ENCODE peak calls at places on chromosome 1, in seven cellular contexts. One of them, this sample, is unnamed.

GRCh38 chr1:99737016-99737415 is 29.4 kb downstream of the FRRS1 start:
- DNase-seq in mammary epithelial cell: peak; percentile 32
- DNase-seq in body of pancreas: no peak
- DNase-seq in right lobe of liver: no peak
- DNase-seq in Caco-2: peak; percentile 34
- DNase-seq in left ventricle myocardium inferior: no peak
- DNase-seq in endodermal cell: peak; percentile 75
- DNase-seq in this sample: no peak

GRCh38 chr1:194598098-194598497 is 1411.7 kb upstream of the B3GALT2 start:
- DNase-seq in mammary epithelial cell: no peak
- DNase-seq in body of pancreas: no peak
- DNase-seq in right lobe of liver: no peak
- DNase-seq in Caco-2: no peak
- DNase-seq in left ventricle myocardium inferior: no peak
- DNase-seq in endodermal cell: no peak
- DNase-seq in this sample: no peak

GRCh38 chr1:203901581-203901980 is 40.2 kb downstream of the SNRPE start:
- DNase-seq in mammary epithelial cell: no peak
- DNase-seq in body of pancreas: no peak
- DNase-seq in right lobe of liver: peak; percentile 62
- DNase-seq in Caco-2: no peak
- DNase-seq in left ventricle myocardium inferior: no peak
- DNase-seq in endodermal cell: no peak
- DNase-seq in this sample: no peak

GRCh38 chr1:204819495-204819894 is 51.2 kb upstream of the NFASC start:
- DNase-seq in mammary epithelial cell: peak; percentile 60
- DNase-seq in body of pancreas: no peak
- DNase-seq in right lobe of liver: no peak
- DNase-seq in Caco-2: no peak
- DNase-seq in left ventricle myocardium inferior: no peak
- DNase-seq in endodermal cell: no peak
- DNase-seq in this sample: no peak

GRCh38 chr1:163085041-163085903 is 16.1 kb downstream of the RGS4 start:
- DNase-seq in mammary epithelial cell: no peak
- DNase-seq in body of pancreas: no peak
- DNase-seq in right lobe of liver: no peak
- DNase-seq in Caco-2: no peak
- DNase-seq in left ventricle myocardium inferior: no peak
- DNase-seq in endodermal cell: no peak
- DNase-seq in this sample: no peak

GRCh38 chr1:219312967-219313366 is 139.3 kb downstream of the LYPLAL1 start:
- DNase-seq in mammary epithelial cell: no peak
- DNase-seq in body of pancreas: no peak
- DNase-seq in right lobe of liver: no peak
- DNase-seq in Caco-2: peak; percentile 17
- DNase-seq in left ventricle myocardium inferior: no peak
- DNase-seq in endodermal cell: no peak
- DNase-seq in this sample: no peak

GRCh38 chr1:242454262-242455051 is 70.0 kb downstream of the PLD5 start:
- DNase-seq in mammary epithelial cell: peak; percentile 48
- DNase-seq in body of pancreas: no peak
- DNase-seq in right lobe of liver: no peak
- DNase-seq in Caco-2: peak; percentile 26
- DNase-seq in left ventricle myocardium inferior: no peak
- DNase-seq in endodermal cell: no peak
- DNase-seq in this sample: no peak

GRCh38 chr1:48793863-48794262 is 17.2 kb upstream of the BEND5 start:
- DNase-seq in mammary epithelial cell: no peak
- DNase-seq in body of pancreas: no peak
- DNase-seq in right lobe of liver: no peak
- DNase-seq in Caco-2: no peak
- DNase-seq in left ventricle myocardium inferior: no peak
- DNase-seq in endodermal cell: no peak
- DNase-seq in this sample: no peak

GRCh38 chr1:31782766-31783410 is 18.7 kb upstream of the ADGRB2 start:
- DNase-seq in mammary epithelial cell: no peak
- DNase-seq in body of pancreas: no peak
- DNase-seq in right lobe of liver: no peak
- DNase-seq in Caco-2: no peak
- DNase-seq in left ventricle myocardium inferior: no peak
- DNase-seq in endodermal cell: peak; percentile 82
- DNase-seq in this sample: peak; percentile 67

GRCh38 chr1:25610822-25611630 is 5.6 kb upstream of the MAN1C1 start:
- DNase-seq in mammary epithelial cell: no peak
- DNase-seq in body of pancreas: no peak
- DNase-seq in right lobe of liver: no peak
- DNase-seq in Caco-2: no peak
- DNase-seq in left ventricle myocardium inferior: no peak
- DNase-seq in endodermal cell: no peak
- DNase-seq in this sample: no peak

GRCh38 chr1:154719586-154720327 is 111.8 kb upstream of the ADAR start:
- DNase-seq in mammary epithelial cell: no peak
- DNase-seq in body of pancreas: no peak
- DNase-seq in right lobe of liver: no peak
- DNase-seq in Caco-2: no peak
- DNase-seq in left ventricle myocardium inferior: no peak
- DNase-seq in endodermal cell: no peak
- DNase-seq in this sample: no peak

GRCh38 chr1:41666991-41667631 is 182.6 kb upstream of the EDN2 start:
- DNase-seq in mammary epithelial cell: peak; percentile 55
- DNase-seq in body of pancreas: peak; percentile 65
- DNase-seq in right lobe of liver: no peak
- DNase-seq in Caco-2: no peak
- DNase-seq in left ventricle myocardium inferior: no peak
- DNase-seq in endodermal cell: peak; percentile 76
- DNase-seq in this sample: no peak

GRCh38 chr1:4308826-4309225 is 345.6 kb upstream of the AJAP1 start:
- DNase-seq in mammary epithelial cell: no peak
- DNase-seq in body of pancreas: no peak
- DNase-seq in right lobe of liver: no peak
- DNase-seq in Caco-2: no peak
- DNase-seq in left ventricle myocardium inferior: no peak
- DNase-seq in endodermal cell: peak; percentile 28
- DNase-seq in this sample: no peak

GRCh38 chr1:4305526-4306301 is 348.7 kb upstream of the AJAP1 start:
- DNase-seq in mammary epithelial cell: no peak
- DNase-seq in body of pancreas: no peak
- DNase-seq in right lobe of liver: no peak
- DNase-seq in Caco-2: no peak
- DNase-seq in left ventricle myocardium inferior: no peak
- DNase-seq in endodermal cell: peak; percentile 13
- DNase-seq in this sample: no peak

GRCh38 chr1:4307468-4307845 is 347.0 kb upstream of the AJAP1 start:
- DNase-seq in mammary epithelial cell: no peak
- DNase-seq in body of pancreas: no peak
- DNase-seq in right lobe of liver: no peak
- DNase-seq in Caco-2: no peak
- DNase-seq in left ventricle myocardium inferior: no peak
- DNase-seq in endodermal cell: no peak
- DNase-seq in this sample: no peak

GRCh38 chr1:4307911-4308545 is 346.4 kb upstream of the AJAP1 start:
- DNase-seq in mammary epithelial cell: no peak
- DNase-seq in body of pancreas: no peak
- DNase-seq in right lobe of liver: no peak
- DNase-seq in Caco-2: no peak
- DNase-seq in left ventricle myocardium inferior: no peak
- DNase-seq in endodermal cell: peak; percentile 31
- DNase-seq in this sample: no peak

GRCh38 chr1:4306559-4307467 is 347.6 kb upstream of the AJAP1 start:
- DNase-seq in mammary epithelial cell: no peak
- DNase-seq in body of pancreas: no peak
- DNase-seq in right lobe of liver: no peak
- DNase-seq in Caco-2: no peak
- DNase-seq in left ventricle myocardium inferior: peak; percentile 26
- DNase-seq in endodermal cell: peak; percentile 24
- DNase-seq in this sample: no peak
- H3K9me3 ChIP-seq in mammary epithelial cell: peaks cover 27% of the 10 kb centered on the region
- H3K9me3 ChIP-seq in body of pancreas: no peaks in the 10 kb centered on the region
- H3K9me3 ChIP-seq in right lobe of liver: no peaks in the 10 kb centered on the region
- H3K9me3 ChIP-seq in Caco-2: no peaks in the 10 kb centered on the region
- H3K9me3 ChIP-seq in left ventricle myocardium inferior: no peaks in the 10 kb centered on the region
- H3K9me3 ChIP-seq in endodermal cell: peaks cover under 1% of the 10 kb centered on the region
- H3K9me3 ChIP-seq in this sample: peaks cover 2% of the 10 kb centered on the region

GRCh38 chr1:193216920-193217319 is 30.5 kb upstream of the B3GALT2 start:
- DNase-seq in mammary epithelial cell: no peak
- DNase-seq in body of pancreas: no peak
- DNase-seq in right lobe of liver: no peak
- DNase-seq in Caco-2: no peak
- DNase-seq in left ventricle myocardium inferior: peak; percentile 38
- DNase-seq in endodermal cell: peak; percentile 67
- DNase-seq in this sample: peak; percentile 59
- H3K36me3 ChIP-seq in mammary epithelial cell: peaks cover 6% of the 10 kb centered on the region
- H3K36me3 ChIP-seq in body of pancreas: no peaks in the 10 kb centered on the region
- H3K36me3 ChIP-seq in right lobe of liver: no peaks in the 10 kb centered on the region
- H3K36me3 ChIP-seq in Caco-2: no peaks in the 10 kb centered on the region
- H3K36me3 ChIP-seq in left ventricle myocardium inferior: peaks cover 22% of the 10 kb centered on the region
- H3K36me3 ChIP-seq in endodermal cell: peaks cover 63% of the 10 kb centered on the region
- H3K36me3 ChIP-seq in this sample: no peaks in the 10 kb centered on the region

DNA sequence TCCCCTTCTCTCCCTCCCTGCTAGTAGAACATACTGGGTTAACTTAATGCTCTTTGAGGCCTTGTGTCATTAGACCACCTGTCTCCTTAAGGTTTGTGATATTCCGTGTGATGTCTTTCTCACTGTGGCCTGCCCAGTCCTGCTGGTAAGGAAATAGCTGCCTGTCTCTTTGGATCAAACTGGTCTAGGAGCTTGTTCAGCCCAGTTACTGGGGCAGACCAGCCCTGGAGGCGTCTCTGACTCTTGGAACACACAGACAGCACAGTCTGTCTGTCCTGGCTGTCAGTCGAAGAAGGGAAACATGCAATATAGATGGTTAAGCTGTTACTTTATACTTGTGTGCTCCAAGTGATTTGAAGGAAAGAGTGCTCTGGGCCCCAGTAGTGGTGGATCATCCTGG is 20.4 kb downstream of the PBX1 start:
- DNase-seq in mammary epithelial cell: peak; percentile 32
- DNase-seq in body of pancreas: no peak
- DNase-seq in right lobe of liver: no peak
- DNase-seq in Caco-2: no peak
- DNase-seq in left ventricle myocardium inferior: no peak
- DNase-seq in endodermal cell: no peak
- DNase-seq in this sample: no peak
- H3K4me1 ChIP-seq in mammary epithelial cell: peaks cover 7% of the 10 kb centered on the region
- H3K4me1 ChIP-seq in body of pancreas: peaks cover 17% of the 10 kb centered on the region
- H3K4me1 ChIP-seq in right lobe of liver: no peaks in the 10 kb centered on the region
- H3K4me1 ChIP-seq in Caco-2: peaks cover 24% of the 10 kb centered on the region
- H3K4me1 ChIP-seq in left ventricle myocardium inferior: peaks cover 62% of the 10 kb centered on the region
- H3K4me1 ChIP-seq in endodermal cell: peaks cover 7% of the 10 kb centered on the region
- H3K4me1 ChIP-seq in this sample: no peaks in the 10 kb centered on the region

GRCh38 chr1:63713627-63714481 is 60.0 kb upstream of the ROR1 start:
- DNase-seq in mammary epithelial cell: peak; percentile 75
- DNase-seq in body of pancreas: no peak
- DNase-seq in right lobe of liver: no peak
- DNase-seq in Caco-2: no peak
- DNase-seq in left ventricle myocardium inferior: no peak
- DNase-seq in endodermal cell: peak; percentile 59
- DNase-seq in this sample: peak; percentile 70

GRCh38 chr1:63709267-63709828 is 64.5 kb upstream of the ROR1 start:
- DNase-seq in mammary epithelial cell: no peak
- DNase-seq in body of pancreas: no peak
- DNase-seq in right lobe of liver: no peak
- DNase-seq in Caco-2: no peak
- DNase-seq in left ventricle myocardium inferior: no peak
- DNase-seq in endodermal cell: no peak
- DNase-seq in this sample: no peak

GRCh38 chr1:63710306-63710705 is 63.5 kb upstream of the ROR1 start:
- DNase-seq in mammary epithelial cell: no peak
- DNase-seq in body of pancreas: no peak
- DNase-seq in right lobe of liver: no peak
- DNase-seq in Caco-2: peak; percentile 39
- DNase-seq in left ventricle myocardium inferior: no peak
- DNase-seq in endodermal cell: no peak
- DNase-seq in this sample: no peak

GRCh38 chr1:63713041-63713440 is 60.8 kb upstream of the ROR1 start:
- DNase-seq in mammary epithelial cell: no peak
- DNase-seq in body of pancreas: no peak
- DNase-seq in right lobe of liver: no peak
- DNase-seq in Caco-2: no peak
- DNase-seq in left ventricle myocardium inferior: no peak
- DNase-seq in endodermal cell: no peak
- DNase-seq in this sample: no peak

DNA sequence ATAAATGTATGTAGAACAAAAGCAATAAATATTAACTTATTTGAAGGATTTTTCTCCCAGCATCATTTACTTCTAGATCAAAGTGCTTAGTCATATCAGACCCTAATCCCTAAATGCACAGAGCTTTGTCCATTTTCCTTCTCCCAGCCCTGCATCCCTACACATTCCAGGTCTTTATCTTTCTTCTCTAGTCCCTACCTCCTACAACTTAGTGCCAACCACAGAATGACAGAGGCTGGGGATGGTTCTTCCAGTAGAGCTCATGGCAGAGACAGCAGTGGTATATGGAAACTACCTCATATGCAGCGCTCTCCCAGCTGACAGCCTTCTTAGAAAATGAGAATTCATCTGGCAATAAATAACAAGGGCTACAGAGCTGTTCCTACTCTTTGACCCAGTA is 63.0 kb upstream of the ROR1 start:
- DNase-seq in mammary epithelial cell: no peak
- DNase-seq in body of pancreas: no peak
- DNase-seq in right lobe of liver: no peak
- DNase-seq in Caco-2: peak; percentile 48
- DNase-seq in left ventricle myocardium inferior: no peak
- DNase-seq in endodermal cell: no peak
- DNase-seq in this sample: no peak
- H3K9me3 ChIP-seq in mammary epithelial cell: no peaks in the 10 kb centered on the region
- H3K9me3 ChIP-seq in body of pancreas: no peaks in the 10 kb centered on the region
- H3K9me3 ChIP-seq in right lobe of liver: no peaks in the 10 kb centered on the region
- H3K9me3 ChIP-seq in Caco-2: no peaks in the 10 kb centered on the region
- H3K9me3 ChIP-seq in left ventricle myocardium inferior: no peaks in the 10 kb centered on the region
- H3K9me3 ChIP-seq in endodermal cell: no peaks in the 10 kb centered on the region
- H3K9me3 ChIP-seq in this sample: no peaks in the 10 kb centered on the region

DNA sequence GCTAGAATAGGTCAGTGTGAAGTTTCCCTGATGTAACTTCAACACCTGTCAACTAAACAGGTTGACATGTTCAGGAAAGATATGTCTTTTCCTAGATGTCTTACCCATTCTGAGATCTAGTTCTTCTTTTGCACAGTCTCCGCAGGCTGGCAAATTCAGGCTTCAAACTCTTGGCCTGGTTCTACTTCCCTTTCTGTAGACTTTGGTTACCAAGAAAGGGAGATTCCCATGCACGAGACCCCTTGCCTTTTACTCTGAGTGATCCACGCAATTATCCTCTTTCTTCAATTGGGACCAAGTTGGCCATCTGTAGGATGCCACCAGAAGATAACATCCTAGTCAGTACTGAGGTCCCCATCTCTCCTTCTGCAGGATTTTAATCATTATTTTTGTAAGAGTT is 2.0 kb downstream of the CFAP45 start:
- DNase-seq in mammary epithelial cell: no peak
- DNase-seq in body of pancreas: no peak
- DNase-seq in right lobe of liver: no peak
- DNase-seq in Caco-2: no peak
- DNase-seq in left ventricle myocardium inferior: no peak
- DNase-seq in endodermal cell: no peak
- DNase-seq in this sample: no peak
- H3K36me3 ChIP-seq in mammary epithelial cell: no peaks in the 10 kb centered on the region
- H3K36me3 ChIP-seq in body of pancreas: no peaks in the 10 kb centered on the region
- H3K36me3 ChIP-seq in right lobe of liver: no peaks in the 10 kb centered on the region
- H3K36me3 ChIP-seq in Caco-2: no peaks in the 10 kb centered on the region
- H3K36me3 ChIP-seq in left ventricle myocardium inferior: no peaks in the 10 kb centered on the region
- H3K36me3 ChIP-seq in endodermal cell: no peaks in the 10 kb centered on the region
- H3K36me3 ChIP-seq in this sample: no peaks in the 10 kb centered on the region

This sample was measured in aorta.